ENCODE peak calls at places on chromosomes 2 and 18, in five cellular contexts. Y is K562, G is IMR-90, C is HepG2, N is GM12878. H is an unnamed sample.

GRCh38 chr2:212831671-212832199 is 293.1 kb upstream of the ERBB4 start:
- DNase-seq in Y (peak), G (no peak), C (no peak), N (no peak), H (peak)

GRCh38 chr2:80467262-80467811 is 162.8 kb upstream of the LRRTM1 start:
- DNase-seq in Y (no peak), G (no peak), C (no peak), N (no peak), H (no peak)

GRCh38 chr18:50338676-50339075 is 36.2 kb upstream of the SKA1 start:
- DNase-seq in Y (no peak), G (no peak), C (no peak), N (no peak), H (no peak)

GRCh38 chr2:167939513-167940360 is 307.7 kb downstream of the STK39 start:
- DNase-seq in Y (peak), G (no peak), C (no peak), N (no peak), H (no peak)

GRCh38 chr2:15747698-15748471 is 156.2 kb downstream of the DDX1 start:
- DNase-seq in Y (no peak), G (no peak), C (no peak), N (no peak), H (no peak)

GRCh38 chr18:7898181-7898580 is 331.1 kb downstream of the PTPRM start:
- DNase-seq in Y (no peak), G (no peak), C (no peak), N (no peak), H (no peak)

GRCh38 chr2:100292022-100292580 is 30.2 kb downstream of the LONRF2 start:
- DNase-seq in Y (peak), G (peak), C (peak), N (no peak), H (peak)

GRCh38 chr2:212021947-212022346 is 516.7 kb downstream of the ERBB4 start:
- DNase-seq in Y (no peak), G (peak), C (peak), N (no peak), H (no peak)

GRCh38 chr2:174553811-174554493 is 43.7 kb downstream of the WIPF1 start:
- DNase-seq in Y (no peak), G (no peak), C (no peak), N (no peak), H (no peak)

GRCh38 chr2:239881561-239882320 is 143.4 kb downstream of the NDUFA10 start:
- DNase-seq in Y (no peak), G (no peak), C (no peak), N (no peak), H (peak)

DNA sequence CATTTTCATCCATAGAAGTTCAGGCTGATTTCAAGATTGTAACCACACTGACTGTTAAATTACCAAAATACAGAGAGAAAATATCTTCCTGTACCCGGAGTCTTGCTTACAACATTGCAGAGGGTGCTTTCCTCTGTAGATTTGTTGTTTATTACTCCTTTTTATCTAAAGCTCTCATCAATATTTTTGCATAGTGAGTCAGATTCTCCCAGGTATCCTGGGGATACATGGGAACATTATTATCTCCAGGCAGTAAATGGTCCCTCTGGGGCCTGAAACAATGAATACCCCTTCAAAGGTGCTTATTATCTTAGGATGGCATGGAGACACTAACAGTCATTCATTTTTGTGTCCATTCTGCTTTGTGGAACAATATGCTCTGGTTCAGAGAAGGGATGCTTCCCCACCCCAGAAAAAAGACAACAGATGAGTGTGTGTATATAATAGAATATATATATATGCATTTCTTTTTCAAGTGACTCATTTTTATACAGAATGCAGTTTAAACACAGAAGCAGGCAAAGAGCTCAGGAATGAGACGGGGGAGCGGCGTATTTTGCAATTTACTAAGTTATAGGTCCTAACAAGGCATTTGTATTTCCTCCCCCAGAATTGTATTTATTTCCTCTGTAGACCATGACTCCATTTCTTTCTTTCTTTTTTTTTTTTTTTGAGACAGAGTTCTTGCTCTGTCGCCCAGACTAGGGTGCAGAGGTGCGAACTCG is 424.7 kb upstream of the ZEB2 start:
- DNase-seq in Y (no peak), G (peak), C (no peak), N (no peak), H (no peak)
- TF ChIP-seq SMC3 in Y (no peak), G (no peak), C (no peak), N (no peak), H (no peak)

DNA sequence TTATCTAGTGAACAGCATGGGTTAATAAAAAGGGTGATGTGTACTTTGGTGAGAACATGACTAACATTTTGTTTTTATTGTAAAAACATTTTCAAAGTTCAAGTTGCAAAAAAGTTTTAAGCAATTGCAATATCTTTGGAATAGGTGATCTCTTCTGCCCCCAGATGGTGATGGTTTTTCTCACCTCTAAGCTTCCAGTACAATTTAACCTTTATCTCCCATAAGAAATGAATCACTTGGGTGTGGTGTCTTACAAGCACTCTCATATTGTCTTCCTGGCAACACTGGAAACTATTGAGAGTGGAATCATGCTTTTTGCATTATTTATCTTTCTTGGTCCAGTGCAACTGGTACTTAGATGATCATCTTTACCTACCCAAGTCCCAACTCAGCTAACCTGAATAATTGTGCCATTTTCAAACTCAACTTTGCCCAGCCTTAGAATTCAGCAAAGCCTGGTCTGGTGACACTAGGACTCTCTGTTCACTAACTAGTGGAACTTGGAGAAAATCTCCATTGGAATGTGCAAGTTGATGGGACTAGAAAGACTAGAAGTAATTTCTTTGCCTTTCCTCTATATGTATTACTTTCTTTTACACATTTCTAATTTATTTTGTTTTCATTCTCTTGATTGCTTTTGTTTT is 964.6 kb upstream of the ZEB2 start:
- DNase-seq in Y (peak), G (peak), C (no peak), N (no peak), H (no peak)
- TF ChIP-seq MXI1 in Y (no peak), G (no peak), C (no peak), N (no peak), H (no peak)

GRCh38 chr2:45871541-45871940 is 220.1 kb downstream of the PRKCE start:
- DNase-seq in Y (no peak), G (no peak), C (no peak), N (no peak), H (no peak)
- TF ChIP-seq SMC3 in Y (no peak), G (no peak), C (no peak), N (no peak), H (no peak)

GRCh38 chr2:10062931-10063365 is 17.3 kb downstream of the CYS1 start:
- DNase-seq in Y (no peak), G (no peak), C (peak), N (no peak), H (no peak)
- TF ChIP-seq MXI1 in Y (no peak), G (no peak), C (peak), N (no peak), H (no peak)

GRCh38 chr2:112482309-112483046 is 522 bp downstream of the TTL start:
- DNase-seq in Y (peak), G (peak), C (peak), N (no peak), H (peak)
- TF ChIP-seq SMC3 in Y (no peak), G (no peak), C (no peak), N (no peak), H (no peak)

GRCh38 chr2:226450141-226450540 is 349.5 kb downstream of the IRS1 start:
- DNase-seq in Y (no peak), G (peak), C (no peak), N (no peak), H (no peak)

GRCh38 chr2:226446406-226447001 is 353.1 kb downstream of the IRS1 start:
- DNase-seq in Y (no peak), G (peak), C (no peak), N (no peak), H (no peak)

GRCh38 chr2:226447338-226447885 is 352.2 kb downstream of the IRS1 start:
- DNase-seq in Y (no peak), G (peak), C (no peak), N (no peak), H (no peak)

GRCh38 chr2:226445216-226445861 is 354.3 kb downstream of the IRS1 start:
- DNase-seq in Y (no peak), G (no peak), C (peak), N (no peak), H (no peak)

DNA sequence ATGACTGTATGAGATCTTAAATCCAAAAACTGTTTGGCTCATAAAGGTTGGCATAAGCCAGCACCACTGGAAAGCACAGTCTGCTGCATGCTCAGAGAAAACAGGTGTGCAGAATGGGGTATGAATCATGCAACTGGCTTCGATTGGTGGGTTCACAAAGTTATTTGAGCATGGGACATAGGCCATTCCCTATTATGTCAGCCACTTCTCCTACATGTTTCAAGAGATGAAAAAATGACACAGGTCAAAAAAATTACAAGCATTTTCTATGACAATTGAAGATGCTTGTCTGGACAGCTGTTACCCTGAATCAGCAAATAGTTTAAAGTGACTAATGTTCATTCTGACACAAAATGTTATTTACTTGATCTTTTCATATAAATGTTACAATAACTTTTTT is 351.7 kb downstream of the IRS1 start:
- DNase-seq in Y (no peak), G (peak), C (no peak), N (no peak), H (no peak)
- TF ChIP-seq MXI1 in Y (no peak), G (no peak), C (no peak), N (no peak), H (no peak)

DNA sequence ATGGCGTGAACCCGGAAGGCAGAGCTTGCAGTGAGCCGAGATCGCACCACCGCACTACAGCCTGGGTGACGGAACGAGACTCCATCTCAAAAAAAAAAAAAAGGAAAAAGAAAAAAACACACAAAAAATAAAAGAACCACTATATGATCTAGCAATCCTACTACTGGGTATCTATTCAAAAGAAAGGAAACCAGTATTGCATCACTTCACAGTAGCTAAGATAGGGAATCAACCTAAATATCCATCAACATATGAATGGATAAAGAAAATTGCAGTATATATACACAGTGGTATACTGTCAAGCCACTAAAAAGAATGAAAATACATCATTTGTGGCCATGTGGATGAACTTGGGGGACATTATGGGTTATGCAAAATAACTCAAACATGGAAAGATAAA is 37.9 kb downstream of the METTL21A start:
- DNase-seq in Y (no peak), G (no peak), C (no peak), N (no peak), H (no peak)
- TF ChIP-seq SMC3 in Y (no peak), G (no peak), C (no peak), N (no peak), H (no peak)

GRCh38 chr18:12239426-12239825 is 14.7 kb upstream of the CIDEA start:
- DNase-seq in Y (no peak), G (peak), C (no peak), N (no peak), H (no peak)
- TF ChIP-seq MXI1 in Y (no peak), G (no peak), C (no peak), N (no peak), H (no peak)